ENCODE peak calls at places on chromosome 19, in eight cellular contexts. Z is NCI-H1105; J is neural crest cell; A is A549; E is activated CD4-positive, alpha-beta T cell treated with anti-CD3 and anti-CD28 coated beads for 48 hours; S is NCI-H1092 treated with DMSO at 0.1 percent for 48 hours; Y is stimulated activated CD8-positive, alpha-beta memory T cell treated with anti-CD3 and anti-CD28 coated beads, Interleukin-4, amount 100 ng/mL, for 1 hour; T is HCEC 1CT. W is an unnamed sample.

GRCh38 chr19:58003153-58003828 is 671 bp upstream of the ZNF606 start:
- DNase-seq in Z (no peak), J (no peak), A (no peak), E (no peak), S (no peak), Y (no peak), T (no peak), W (no peak)

GRCh38 chr19:16536130-16536529 is 6.1 kb downstream of the CHERP start:
- DNase-seq in Z (no peak), J (no peak), A (no peak), E (no peak), S (no peak), Y (no peak), T (no peak), W (no peak)

GRCh38 chr19:9848060-9848459 is 12.9 kb downstream of the PIN1 start:
- DNase-seq in Z (no peak), J (no peak), A (no peak), E (peak), S (no peak), Y (no peak), T (no peak), W (peak)

GRCh38 chr19:34096020-34096915 is 76.0 kb upstream of the LSM14A start:
- DNase-seq in Z (peak), J (no peak), A (peak), E (no peak), S (peak), Y (no peak), T (peak), W (peak)

GRCh38 chr19:33428627-33429013 is 55.1 kb downstream of the CEBPG start:
- DNase-seq in Z (no peak), J (no peak), A (no peak), E (no peak), S (no peak), Y (no peak), T (no peak), W (no peak)

GRCh38 chr19:28960986-28961705 is 251.8 kb downstream of the UQCRFS1 start:
- DNase-seq in Z (no peak), J (no peak), A (no peak), E (no peak), S (no peak), Y (no peak), T (no peak), W (no peak)

GRCh38 chr19:33438987-33439781 is 65.7 kb downstream of the CEBPG start:
- DNase-seq in Z (no peak), J (no peak), A (no peak), E (no peak), S (no peak), Y (no peak), T (no peak), W (no peak)

GRCh38 chr19:11169896-11170678 is 14.5 kb upstream of the SPC24 start:
- DNase-seq in Z (no peak), J (no peak), A (no peak), E (no peak), S (no peak), Y (no peak), T (no peak), W (no peak)

GRCh38 chr19:50178859-50179537 is 15.9 kb upstream of the IZUMO2 start:
- DNase-seq in Z (no peak), J (no peak), A (no peak), E (no peak), S (no peak), Y (no peak), T (no peak), W (no peak)

GRCh38 chr19:19403373-19403901 is 2.0 kb upstream of the GATAD2A start:
- DNase-seq in Z (no peak), J (no peak), A (no peak), E (peak), S (no peak), Y (no peak), T (peak), W (no peak)

GRCh38 chr19:29679598-29680210 is 14.4 kb downstream of the PLEKHF1 start:
- DNase-seq in Z (no peak), J (no peak), A (no peak), E (no peak), S (no peak), Y (no peak), T (no peak), W (no peak)

W was measured in NCI-H2227 treated with DMSO at 0.1 percent for 48 hours.